ENCODE peak calls at places on chromosomes 6 and 20, in nine cellular contexts. R is kidney, G is tibial nerve, Y is psoas muscle, W is K562, T is GM23338, X is hepatocyte, P is mammary epithelial cell, O is A549. L is an unnamed sample.

GRCh38 chr6:111666812-111667211 is 61.1 kb upstream of the TRAF3IP2 start:
- DNase-seq in R (no peak), Y (no peak), O (no peak), W (no peak), T (no peak), P (no peak), X (no peak), G (no peak), L (no peak)

GRCh38 chr6:128807577-128807976 is 75.4 kb upstream of the LAMA2 start:
- DNase-seq in X (peak), W (no peak), P (peak), T (peak), G (no peak), Y (no peak), R (no peak), O (peak), L (peak)

GRCh38 chr6:84866715-84867114 is 102.3 kb upstream of the TBX18 start:
- DNase-seq in R (no peak), Y (no peak), G (no peak), X (no peak), W (no peak), P (no peak), O (no peak), T (no peak), L (no peak)

GRCh38 chr20:17616480-17617211 is 46.8 kb downstream of the DSTN start:
- DNase-seq in W (no peak), P (no peak), G (no peak), R (peak), T (no peak), Y (no peak), X (no peak), O (no peak), L (no peak)

GRCh38 chr6:169428532-169428931 is 174.9 kb upstream of the THBS2 start:
- DNase-seq in X (no peak), G (no peak), Y (no peak), P (no peak), O (no peak), R (no peak), W (no peak), T (no peak), L (no peak)

GRCh38 chr6:47182291-47182957 is 127.3 kb downstream of the TNFRSF21 start:
- DNase-seq in W (no peak), R (no peak), O (no peak), Y (no peak), P (no peak), G (no peak), T (no peak), X (no peak), L (no peak)

GRCh38 chr6:110067837-110068591 is 89.9 kb downstream of the GPR6 start:
- DNase-seq in O (no peak), Y (no peak), P (peak), W (no peak), R (no peak), G (no peak), T (no peak), X (no peak), L (no peak)

GRCh38 chr20:35134472-35134871 is 12.7 kb downstream of the EDEM2 start:
- DNase-seq in T (no peak), G (peak), P (no peak), Y (peak), R (no peak), W (no peak), O (no peak), X (no peak), L (no peak)

GRCh38 chr6:82783587-82784253 is 281.9 kb downstream of the UBE3D start:
- DNase-seq in G (no peak), X (no peak), W (peak), R (no peak), Y (no peak), P (no peak), O (peak), T (peak), L (no peak)

GRCh38 chr20:45016089-45016641 is 49.9 kb downstream of the STK4 start:
- DNase-seq in R (no peak), T (no peak), G (no peak), Y (no peak), X (peak), W (no peak), O (no peak), P (no peak), L (no peak)

GRCh38 chr20:12061471-12061870 is 143.8 kb downstream of the BTBD3 start:
- DNase-seq in G (no peak), P (no peak), T (no peak), X (no peak), W (no peak), O (no peak), Y (no peak), R (no peak), L (no peak)

GRCh38 chr6:30847421-30847970 is 36.8 kb upstream of the DDR1 start:
- DNase-seq in R (peak), P (no peak), G (no peak), T (peak), O (no peak), X (no peak), W (no peak), Y (no peak), L (no peak)

GRCh38 chr6:146355521-146356100 is 188.0 kb upstream of the RAB32 start:
- DNase-seq in W (no peak), Y (no peak), T (peak), G (no peak), P (no peak), R (no peak), X (no peak), O (no peak), L (no peak)

GRCh38 chr6:85673198-85674139 is 30.8 kb upstream of the SYNCRIP start:
- DNase-seq in R (no peak), G (no peak), T (peak), X (no peak), O (no peak), W (no peak), P (no peak), Y (no peak), L (no peak)

GRCh38 chr6:170360476-170360875 is 53.9 kb downstream of the FAM120B start:
- DNase-seq in P (no peak), G (no peak), R (no peak), W (no peak), T (no peak), O (no peak), Y (no peak), X (no peak), L (no peak)

GRCh38 chr6:18262812-18263560 is 1.3 kb downstream of the DEK start:
- DNase-seq in R (no peak), O (peak), P (peak), X (no peak), G (no peak), Y (no peak), T (no peak), W (peak), L (no peak)

GRCh38 chr6:53986165-53986720 is 125.0 kb upstream of the MLIP start:
- DNase-seq in P (peak), G (peak), Y (peak), T (peak), W (no peak), O (peak), R (no peak), X (peak), L (no peak)

GRCh38 chr6:24935753-24936152 is at the start of gene RIPOR2:
- DNase-seq in R (no peak), Y (no peak), G (no peak), P (no peak), O (peak), W (no peak), T (peak), X (no peak), L (no peak)

GRCh38 chr20:63280929-63281545 is 8.4 kb downstream of the ARFGAP1 start:
- DNase-seq in T (peak), R (no peak), X (no peak), W (no peak), G (no peak), P (no peak), O (peak), Y (peak), L (no peak)

GRCh38 chr20:25486377-25486776 is 78.9 kb downstream of the GINS1 start:
- DNase-seq in R (no peak), P (no peak), O (no peak), X (no peak), T (no peak), W (no peak), Y (no peak), G (no peak), L (no peak)

GRCh38 chr6:42452171-42453026 is 673 bp upstream of the TRERF1 start:
- DNase-seq in T (no peak), W (peak), P (peak), O (peak), X (peak), Y (peak), G (peak), R (peak), L (peak)

GRCh38 chr20:12153616-12154015 is 235.9 kb downstream of the BTBD3 start:
- DNase-seq in X (no peak), Y (no peak), W (no peak), R (no peak), O (no peak), P (peak), T (no peak), G (no peak), L (no peak)

GRCh38 chr6:109406196-109406595 is 23.9 kb upstream of the CD164 start:
- DNase-seq in P (peak), G (no peak), R (no peak), Y (no peak), O (no peak), X (no peak), W (no peak), T (no peak), L (no peak)

GRCh38 chr20:57265649-57266250 is 691 bp downstream of the BMP7 start:
- DNase-seq in T (peak), P (peak), G (no peak), O (peak), R (peak), Y (no peak), X (no peak), W (no peak), L (no peak)

GRCh38 chr20:10609276-10609675 is 64.5 kb downstream of the JAG1 start:
- DNase-seq in P (no peak), O (no peak), W (no peak), T (no peak), R (peak), Y (peak), G (peak), X (no peak), L (no peak)

GRCh38 chr20:38473353-38473795 is 731 bp downstream of the RALGAPB start:
- DNase-seq in O (peak), X (peak), R (no peak), P (no peak), W (no peak), G (no peak), Y (no peak), T (no peak), L (no peak)
- TF ChIP-seq CTCF in O (no peak), X (no peak), R (no peak), P (no peak), W (peak), G (no peak), Y (no peak), T (no peak), L (peak)

DNA sequence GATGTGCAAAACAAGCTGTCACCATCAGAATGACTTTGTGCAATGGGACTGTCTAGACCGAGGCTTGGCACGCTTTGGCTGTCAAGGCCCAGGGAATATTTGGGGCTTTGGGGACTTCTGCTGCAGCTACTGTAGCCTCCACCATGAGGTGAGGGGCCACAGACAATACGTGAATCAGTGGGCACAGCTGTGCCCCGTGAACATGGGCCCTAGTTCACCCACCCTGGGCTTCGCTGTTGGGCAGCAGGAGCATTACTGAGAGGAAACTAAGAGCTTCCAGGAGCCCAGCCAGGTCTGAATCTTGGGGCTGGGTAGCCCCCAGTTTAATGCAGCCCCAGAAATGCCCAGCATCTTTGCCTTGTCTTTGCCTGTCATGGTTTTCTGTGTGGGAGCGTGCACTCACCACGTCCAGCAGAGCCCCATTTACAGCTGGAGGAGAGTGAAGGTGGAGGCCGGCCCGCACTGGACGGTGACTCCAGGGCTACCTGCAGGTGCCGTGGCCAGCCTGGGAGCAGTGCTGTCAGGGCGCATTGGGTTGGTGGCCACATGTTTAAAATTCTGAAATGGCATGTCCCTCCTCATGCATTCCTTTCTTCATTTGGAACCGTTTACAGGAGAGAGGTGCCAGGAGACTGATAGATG is 34.7 kb downstream of the DUSP22 start:
- DNase-seq in R (no peak), G (no peak), W (no peak), Y (no peak), O (no peak), P (no peak), X (no peak), T (no peak), L (no peak)
- H3K4me3 ChIP-seq in R (no peak), G (no peak), W (no peak), Y (no peak), O (no peak), P (no peak), X (no peak), T (no peak), L (no peak)

DNA sequence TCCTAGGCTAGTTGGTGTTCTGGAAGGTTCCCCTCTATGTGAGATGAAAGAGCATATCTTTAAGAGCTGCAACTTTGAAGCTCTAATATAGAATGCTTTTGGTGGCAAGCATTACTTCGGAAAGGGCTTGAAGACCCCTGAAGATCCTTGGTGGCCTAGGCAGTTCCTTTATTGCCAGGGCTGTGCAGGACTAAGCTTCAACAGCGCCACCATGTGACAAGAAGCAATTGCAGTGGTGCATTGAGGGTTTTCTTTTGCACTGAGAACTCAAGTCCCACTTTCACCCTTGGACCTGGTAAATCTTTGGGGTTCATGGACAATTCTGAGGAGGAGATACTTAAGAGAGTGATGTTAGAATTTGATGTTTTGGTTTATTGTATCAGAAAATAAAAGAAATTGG is 237.4 kb upstream of the GMDS start:
- DNase-seq in O (peak), R (no peak), Y (no peak), W (no peak), T (peak), P (no peak), X (no peak), G (no peak), L (no peak)
- TF ChIP-seq CTCF in O (no peak), R (no peak), Y (no peak), W (peak), T (peak), P (peak), X (no peak), G (no peak), L (peak)

DNA sequence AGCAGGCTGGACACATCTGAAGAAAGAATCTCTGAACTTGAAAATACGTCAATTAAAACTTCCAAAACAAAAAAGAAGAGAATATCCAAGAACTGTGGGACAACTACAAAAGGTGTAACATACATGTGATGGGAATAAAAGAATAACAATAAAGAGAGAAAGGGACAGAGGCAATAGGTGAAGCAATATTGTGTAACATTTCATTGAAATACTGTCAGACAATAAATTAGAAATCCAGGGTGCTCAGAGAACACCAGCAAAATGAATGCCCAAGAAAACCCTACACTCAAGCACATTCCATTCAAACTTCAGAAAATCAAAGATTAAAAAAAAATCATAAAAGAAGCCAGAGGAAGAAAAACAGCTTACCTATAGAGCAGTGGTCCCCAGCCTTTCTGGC is 33.6 kb upstream of the ASF1A start:
- DNase-seq in O (no peak), G (no peak), Y (no peak), W (no peak), T (no peak), R (no peak), P (no peak), X (no peak), L (no peak)
- H3K4me3 ChIP-seq in O (no peak), G (no peak), Y (no peak), W (no peak), T (no peak), R (no peak), P (no peak), X (no peak), L (no peak)

GRCh38 chr6:74087898-74088297 is 391.9 kb downstream of the CD109 start:
- DNase-seq in T (peak), Y (no peak), P (no peak), G (no peak), O (no peak), X (no peak), W (no peak), R (no peak), L (no peak)
- TF ChIP-seq CTCF in T (peak), Y (no peak), P (no peak), G (no peak), O (peak), X (peak), W (no peak), R (no peak), L (no peak)

DNA sequence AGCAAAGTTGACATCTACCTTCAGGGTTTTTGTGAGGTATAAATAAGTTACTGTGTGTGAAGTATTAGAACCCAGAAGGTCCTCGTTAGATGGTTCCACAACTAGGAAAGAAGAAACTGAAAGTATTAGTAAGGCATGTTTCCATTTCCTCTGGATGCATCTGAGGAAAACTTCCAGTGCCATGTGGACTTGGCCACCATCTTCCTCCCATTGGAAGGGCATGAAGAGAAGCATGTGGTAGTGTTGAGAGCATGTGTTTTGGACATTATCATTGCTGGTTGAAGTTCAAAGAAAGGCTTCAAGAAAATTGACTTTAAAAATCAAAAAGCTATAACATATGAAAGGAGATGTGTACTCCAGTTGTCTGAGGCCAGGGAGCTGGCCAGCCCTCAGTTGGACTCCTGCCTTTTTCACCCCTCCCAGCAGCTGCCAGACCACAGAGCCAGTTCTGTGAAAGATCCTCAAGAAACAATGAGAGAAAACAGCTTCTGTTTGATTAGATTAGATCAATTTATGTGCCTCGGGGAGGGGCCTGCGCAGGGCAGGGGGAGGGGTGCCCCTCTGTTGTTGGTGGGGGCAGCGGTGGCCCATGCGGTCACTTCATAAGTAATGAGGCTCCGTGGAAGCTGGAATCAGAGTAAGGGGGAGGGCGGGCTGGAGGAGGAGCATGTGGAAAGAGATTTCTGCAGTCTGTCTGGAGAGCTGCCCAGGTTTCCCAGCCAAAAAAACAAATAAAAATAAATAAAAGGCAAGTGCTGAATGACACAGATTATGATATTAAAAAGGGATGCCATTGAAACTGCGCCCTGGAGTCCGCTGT is 154.0 kb downstream of the JARID2 start:
- DNase-seq in P (no peak), T (no peak), G (peak), Y (peak), X (peak), W (peak), O (peak), R (peak), L (no peak)
- H3K4me3 ChIP-seq in P (no peak), T (peak), G (no peak), Y (peak), X (no peak), W (peak), O (peak), R (peak), L (peak)

GRCh38 chr6:161696828-161697227 is 423.0 kb upstream of the AGPAT4 start:
- DNase-seq in P (no peak), R (no peak), O (no peak), X (no peak), T (no peak), G (no peak), W (no peak), Y (no peak), L (no peak)

DNA sequence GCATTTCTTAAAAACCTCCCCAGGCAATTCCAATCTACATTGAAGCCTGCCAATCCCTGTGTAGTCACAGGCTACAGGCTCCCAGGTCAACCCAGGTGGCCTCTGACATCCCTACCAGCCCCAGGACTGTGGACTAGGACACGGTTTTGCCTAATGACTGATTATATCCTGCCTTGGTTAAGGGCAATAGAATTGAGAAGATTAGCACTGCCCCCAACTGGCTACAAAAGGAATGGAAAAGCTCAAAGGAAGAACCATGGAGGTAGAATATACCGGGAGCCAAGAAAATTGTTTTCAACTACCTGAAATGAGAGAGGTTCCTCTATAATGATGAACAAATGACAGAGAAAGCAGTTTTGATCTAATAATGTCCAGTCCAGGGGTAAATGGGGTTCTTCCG is 421.1 kb upstream of the AGPAT4 start:
- DNase-seq in O (peak), R (no peak), Y (no peak), W (peak), G (no peak), T (peak), P (no peak), X (no peak), L (no peak)
- TF ChIP-seq CTCF in O (peak), R (peak), Y (peak), W (peak), G (peak), T (peak), P (peak), X (peak), L (peak)

DNA sequence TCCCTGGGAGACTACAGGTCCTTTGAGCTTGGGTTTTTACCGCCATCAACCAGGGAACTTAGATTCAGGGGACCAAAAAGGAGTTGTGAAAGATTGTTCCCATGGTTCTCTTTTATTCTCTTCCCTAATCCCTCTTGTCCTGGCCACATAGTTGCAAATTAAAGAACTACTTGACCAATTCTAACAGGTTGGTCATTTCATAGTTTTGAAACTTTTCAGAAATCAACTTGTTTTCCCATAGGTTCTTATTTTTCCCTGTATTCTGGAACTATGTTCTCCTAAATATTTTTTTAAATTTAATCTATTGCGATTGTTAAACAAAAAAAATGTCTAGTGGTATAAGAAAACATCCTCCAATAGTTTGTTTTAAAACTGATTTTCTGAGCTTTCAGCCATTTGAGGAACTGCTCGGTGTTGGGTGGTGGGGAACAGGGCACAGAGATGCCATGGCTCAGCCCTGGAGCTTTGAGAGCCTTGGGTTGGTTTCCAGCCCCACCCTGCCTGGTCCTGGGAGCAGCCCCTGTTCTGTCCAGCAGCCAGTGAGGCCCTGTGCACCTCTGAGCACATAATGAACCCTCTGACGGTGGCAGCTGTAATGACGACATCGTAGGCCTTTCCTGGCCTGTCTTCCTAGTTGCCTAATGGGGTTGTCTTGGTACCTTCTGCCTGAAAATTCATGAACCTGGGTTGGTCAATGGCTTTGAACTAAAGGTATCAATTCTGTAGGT is 53.5 kb downstream of the TBC1D7 start:
- DNase-seq in Y (no peak), O (no peak), X (no peak), G (no peak), T (no peak), P (no peak), W (peak), R (no peak), L (no peak)
- H3K4me3 ChIP-seq in Y (no peak), O (no peak), X (no peak), G (no peak), T (no peak), P (no peak), W (peak), R (no peak), L (no peak)

L was measured in epithelial cell of proximal tubule.